ENCODE peak calls at places on chromosome 15, in six cellular contexts. K, C, Q, E, L and H are unnamed samples.

GRCh38 chr15:60660290-60661051 is 181.5 kb upstream of the ICE2 start:
- DNase-seq in K (no peak), C (no peak), Q (no peak), E (no peak), L (peak), H (peak)

GRCh38 chr15:77121599-77121998 is 50.7 kb upstream of the TSPAN3 start:
- DNase-seq in K (no peak), C (no peak), Q (no peak), E (no peak), L (no peak), H (no peak)

GRCh38 chr15:56869573-56869972 is 48.9 kb upstream of the TCF12 start:
- DNase-seq in K (peak), C (peak), Q (peak), E (no peak), L (peak), H (no peak)

GRCh38 chr15:70852501-70853269 is 1.3 kb downstream of the LARP6 start:
- DNase-seq in K (no peak), C (no peak), Q (no peak), E (no peak), L (peak), H (no peak)

GRCh38 chr15:68419301-68420175 is 12.4 kb downstream of the ITGA11 start:
- DNase-seq in K (no peak), C (no peak), Q (no peak), E (no peak), L (no peak), H (no peak)

GRCh38 chr15:33866101-33866737 is 102.1 kb upstream of the CHRM5 start:
- DNase-seq in K (no peak), C (no peak), Q (no peak), E (no peak), L (no peak), H (peak)

GRCh38 chr15:76967067-76967466 is 27.9 kb upstream of the PSTPIP1 start:
- DNase-seq in K (no peak), C (no peak), Q (no peak), E (no peak), L (no peak), H (no peak)

GRCh38 chr15:81054236-81054635 is 53.5 kb downstream of the TLNRD1 start:
- DNase-seq in K (no peak), C (no peak), Q (no peak), E (no peak), L (peak), H (peak)

GRCh38 chr15:49045691-49046112 is 544 bp downstream of the SECISBP2L start:
- DNase-seq in K (no peak), C (peak), Q (no peak), E (no peak), L (peak), H (peak)

GRCh38 chr15:94381384-94381783 is 150.0 kb downstream of the MCTP2 start:
- DNase-seq in K (no peak), C (no peak), Q (no peak), E (no peak), L (no peak), H (no peak)

GRCh38 chr15:56383011-56383410 is 17.8 kb downstream of the TEX9 start:
- DNase-seq in K (no peak), C (peak), Q (no peak), E (no peak), L (no peak), H (peak)

GRCh38 chr15:29089731-29090616 is 179.6 kb downstream of the NSMCE3 start:
- DNase-seq in K (no peak), C (no peak), Q (peak), E (peak), L (peak), H (no peak)

GRCh38 chr15:25877681-25878080 is 14.6 kb upstream of the ATP10A start:
- DNase-seq in K (no peak), C (no peak), Q (no peak), E (no peak), L (no peak), H (no peak)

GRCh38 chr15:57395292-57395691 is 19.0 kb downstream of the CGNL1 start:
- DNase-seq in K (no peak), C (no peak), Q (no peak), E (no peak), L (peak), H (peak)

GRCh38 chr15:75454471-75455418 is 3.3 kb upstream of the SIN3A start:
- DNase-seq in K (peak), C (peak), Q (peak), E (peak), L (no peak), H (peak)

GRCh38 chr15:45648521-45649200 is 13.8 kb downstream of the SQOR start:
- DNase-seq in K (no peak), C (no peak), Q (no peak), E (no peak), L (peak), H (no peak)

GRCh38 chr15:41629436-41629835 is 30.8 kb upstream of the MGA start:
- DNase-seq in K (no peak), C (no peak), Q (no peak), E (no peak), L (no peak), H (no peak)

GRCh38 chr15:75622505-75622904 is 3.0 kb downstream of the SNUPN start:
- DNase-seq in K (no peak), C (no peak), Q (no peak), E (no peak), L (no peak), H (no peak)

GRCh38 chr15:60526127-60526616 is 47.2 kb upstream of the ICE2 start:
- DNase-seq in K (no peak), C (no peak), Q (no peak), E (no peak), L (no peak), H (peak)

GRCh38 chr15:76345269-76345879 is 8.8 kb downstream of the ISL2 start:
- DNase-seq in K (no peak), C (no peak), Q (no peak), E (no peak), L (no peak), H (no peak)

GRCh38 chr15:93929375-93930094 is 301.8 kb upstream of the MCTP2 start:
- DNase-seq in K (peak), C (no peak), Q (no peak), E (peak), L (peak), H (peak)

GRCh38 chr15:70475439-70475781 is 287.9 kb downstream of the UACA start:
- DNase-seq in K (no peak), C (no peak), Q (no peak), E (no peak), L (no peak), H (no peak)

GRCh38 chr15:22962611-22963010 is 17.6 kb downstream of the CYFIP1 start:
- DNase-seq in K (no peak), C (no peak), Q (no peak), E (no peak), L (no peak), H (no peak)

GRCh38 chr15:60655252-60655651 is 176.3 kb upstream of the ICE2 start:
- DNase-seq in K (no peak), C (no peak), Q (no peak), E (no peak), L (no peak), H (no peak)

GRCh38 chr15:39180494-39180930 is 400.4 kb upstream of the THBS1 start:
- DNase-seq in K (no peak), C (no peak), Q (no peak), E (no peak), L (peak), H (no peak)

GRCh38 chr15:40108061-40108854 is 421 bp downstream of the BMF start:
- DNase-seq in K (peak), C (peak), Q (no peak), E (peak), L (peak), H (peak)

GRCh38 chr15:89200182-89200581 is 21.2 kb downstream of the RLBP1 start:
- DNase-seq in K (no peak), C (no peak), Q (no peak), E (no peak), L (no peak), H (no peak)

GRCh38 chr15:64754663-64755426 is 20.5 kb downstream of the RBPMS2 start:
- DNase-seq in K (no peak), C (no peak), Q (no peak), E (no peak), L (no peak), H (no peak)

GRCh38 chr15:95259965-95260364 is 1028.6 kb downstream of the MCTP2 start:
- DNase-seq in K (no peak), C (no peak), Q (no peak), E (no peak), L (peak), H (no peak)

GRCh38 chr15:78830514-78831228 is 19.4 kb upstream of the ADAMTS7 start:
- DNase-seq in K (no peak), C (no peak), Q (peak), E (no peak), L (no peak), H (no peak)

GRCh38 chr15:73366766-73367623 is 1.8 kb downstream of the HCN4 start:
- DNase-seq in K (no peak), C (no peak), Q (no peak), E (peak), L (no peak), H (no peak)

GRCh38 chr15:58490405-58491150 is 58.8 kb downstream of the LIPC start:
- DNase-seq in K (no peak), C (no peak), Q (no peak), E (no peak), L (no peak), H (no peak)

GRCh38 chr15:86362556-86362955 is 282.9 kb downstream of the AGBL1 start:
- DNase-seq in K (no peak), C (no peak), Q (peak), E (no peak), L (no peak), H (no peak)

GRCh38 chr15:52653451-52653964 is 25.7 kb downstream of the ATOSA start:
- DNase-seq in K (no peak), C (no peak), Q (no peak), E (no peak), L (peak), H (peak)

GRCh38 chr15:44101944-44102343 is 93.1 kb downstream of the FRMD5 start:
- DNase-seq in K (no peak), C (no peak), Q (no peak), E (no peak), L (peak), H (no peak)

GRCh38 chr15:57925650-57926049 is 139.9 kb downstream of the ALDH1A2 start:
- DNase-seq in K (no peak), C (no peak), Q (no peak), E (no peak), L (no peak), H (no peak)

GRCh38 chr15:40439461-40440299 is 1.1 kb upstream of the BAHD1 start:
- DNase-seq in K (peak), C (peak), Q (peak), E (peak), L (peak), H (no peak)

GRCh38 chr15:55282284-55282833 is 7.3 kb downstream of the RAB27A start:
- DNase-seq in K (no peak), C (peak), Q (peak), E (no peak), L (peak), H (peak)

GRCh38 chr15:89946681-89947313 is 34.0 kb upstream of the ARPIN start:
- DNase-seq in K (no peak), C (no peak), Q (no peak), E (no peak), L (no peak), H (no peak)

GRCh38 chr15:63908986-63909385 is 75.2 kb upstream of the HERC1 start:
- DNase-seq in K (no peak), C (no peak), Q (no peak), E (no peak), L (no peak), H (no peak)